ENCODE peak calls at places on chromosomes 12 and 14, in seven cellular contexts. H, X, N, U, T, K and B are unnamed samples.

GRCh38 chr12:64883264-64884163 is 59.1 kb downstream of the TBC1D30 start:
- DNase-seq in K (no peak), H (no peak), T (peak), X (no peak), N (no peak), U (no peak), B (no peak)

GRCh38 chr14:51490205-51490604 is 161.5 kb upstream of the FRMD6 start:
- DNase-seq in U (no peak), N (no peak), K (no peak), X (no peak), T (no peak), H (no peak), B (no peak)

GRCh38 chr12:94649349-94650142 is 811 bp downstream of the TMCC3 start:
- DNase-seq in H (no peak), U (peak), N (peak), X (peak), T (no peak), K (peak), B (peak)

GRCh38 chr12:43805857-43806736 is at the start of gene TWF1:
- DNase-seq in U (peak), X (peak), T (peak), K (peak), H (peak), N (peak), B (peak)

GRCh38 chr14:55123101-55123500 is 6.0 kb upstream of the LGALS3 start:
- DNase-seq in X (no peak), K (peak), H (peak), T (no peak), U (no peak), N (no peak), B (no peak)

GRCh38 chr14:53090853-53091252 is 62.3 kb downstream of the DDHD1 start:
- DNase-seq in K (no peak), X (no peak), U (no peak), N (no peak), H (no peak), T (no peak), B (no peak)

GRCh38 chr12:4268549-4269181 is 4.9 kb upstream of the CCND2 start:
- DNase-seq in K (no peak), X (no peak), U (no peak), H (no peak), T (no peak), N (no peak), B (no peak)

GRCh38 chr14:22390824-22391461 is 198.1 kb downstream of the DAD1 start:
- DNase-seq in U (peak), T (peak), H (no peak), X (peak), K (no peak), N (no peak), B (no peak)

GRCh38 chr14:98234208-98234607 is 1037.8 kb downstream of the BCL11B start:
- DNase-seq in U (no peak), H (no peak), T (no peak), N (no peak), X (no peak), K (no peak), B (no peak)

GRCh38 chr14:35897616-35898111 is 71.5 kb downstream of the BRMS1L start:
- DNase-seq in N (no peak), X (peak), H (no peak), T (peak), K (no peak), U (no peak), B (no peak)

GRCh38 chr12:1812650-1813302 is 7.6 kb upstream of the LRTM2 start:
- DNase-seq in N (no peak), U (peak), K (no peak), T (peak), H (no peak), X (no peak), B (no peak)

GRCh38 chr12:128026696-128027574 is 240.0 kb upstream of the TMEM132C start:
- DNase-seq in U (no peak), T (no peak), K (no peak), H (no peak), X (peak), N (no peak), B (no peak)

GRCh38 chr12:97308576-97309198 is 153.9 kb upstream of the RMST start:
- DNase-seq in K (no peak), U (no peak), H (no peak), N (no peak), T (peak), X (no peak), B (no peak)

GRCh38 chr12:132174703-132175490 is 30.6 kb downstream of the NOC4L start:
- DNase-seq in T (no peak), U (peak), X (no peak), N (no peak), H (no peak), K (no peak), B (no peak)

GRCh38 chr14:91252901-91253794 is 8.6 kb upstream of the GPR68 start:
- DNase-seq in X (peak), K (peak), N (peak), U (peak), H (no peak), T (no peak), B (no peak)

GRCh38 chr14:68820999-68821683 is 28.3 kb upstream of the ZFP36L1 start:
- DNase-seq in H (no peak), X (no peak), T (no peak), U (no peak), N (no peak), K (peak), B (no peak)

GRCh38 chr14:93301821-93302447 is 30.9 kb downstream of the BTBD7 start:
- DNase-seq in H (no peak), K (no peak), T (no peak), X (no peak), U (no peak), N (no peak), B (no peak)

DNA sequence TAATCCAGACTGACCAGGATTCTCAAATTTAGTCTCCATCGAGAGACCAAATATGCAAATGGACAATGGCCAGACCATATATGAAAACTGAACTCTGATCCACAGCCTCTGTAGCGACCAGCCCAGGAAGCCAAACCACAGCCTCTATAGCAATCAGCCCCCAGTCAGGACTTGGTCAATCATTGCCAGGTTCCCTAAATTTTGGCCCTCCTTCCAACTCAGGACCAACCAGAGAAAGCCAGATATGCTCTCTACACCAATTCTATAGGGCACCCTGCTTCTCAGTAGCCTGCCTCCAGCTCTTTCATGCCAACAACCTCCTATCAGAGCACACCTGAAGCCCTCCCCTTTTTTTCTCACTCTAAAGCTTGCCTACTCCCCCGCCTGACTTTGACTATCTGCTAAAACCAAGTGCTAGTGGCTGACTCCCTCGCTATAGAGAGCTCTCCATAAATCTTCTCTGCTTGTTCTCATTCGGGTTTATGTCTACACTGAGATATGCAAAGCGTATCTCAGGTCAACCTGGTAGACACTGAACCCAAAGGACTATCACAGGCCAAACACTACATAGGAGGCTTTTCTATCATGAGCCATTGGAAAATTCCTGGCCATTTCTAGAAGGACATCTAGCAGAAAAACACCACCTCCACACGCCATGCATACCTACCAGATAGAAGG is 110.5 kb upstream of the FUT8 start:
- DNase-seq in H (no peak), T (peak), U (peak), X (no peak), K (no peak), N (no peak), B (no peak)
- TF ChIP-seq EP300 in H (no peak), T (no peak), U (no peak), X (no peak), K (no peak), N (no peak), B (no peak)

GRCh38 chr14:101783260-101784016 is 21.9 kb downstream of the PPP2R5C start:
- DNase-seq in K (no peak), U (no peak), H (no peak), N (no peak), T (no peak), X (no peak), B (no peak)
- TF ChIP-seq POLR2AphosphoS5 in K (no peak), U (no peak), H (no peak), N (no peak), T (no peak), X (no peak), B (no peak)

GRCh38 chr14:64209428-64210165 is 84.6 kb downstream of the ESR2 start:
- DNase-seq in H (no peak), X (peak), T (no peak), N (no peak), U (no peak), K (no peak), B (peak)
- TF ChIP-seq EP300 in H (no peak), X (no peak), T (no peak), N (no peak), U (no peak), K (no peak), B (no peak)

GRCh38 chr14:95774265-95775160 is 60.6 kb upstream of the TCL1A start:
- DNase-seq in U (peak), T (peak), K (peak), H (no peak), X (peak), N (peak), B (no peak)

GRCh38 chr14:95765016-95765415 is 51.1 kb upstream of the TCL1A start:
- DNase-seq in N (no peak), H (no peak), K (no peak), U (no peak), X (no peak), T (no peak), B (no peak)

GRCh38 chr14:95769976-95770375 is 56.1 kb upstream of the TCL1A start:
- DNase-seq in T (no peak), H (no peak), X (no peak), U (no peak), N (no peak), K (no peak), B (no peak)

GRCh38 chr14:95770777-95771176 is 56.9 kb upstream of the TCL1A start:
- DNase-seq in X (no peak), U (no peak), N (no peak), T (no peak), H (no peak), K (no peak), B (no peak)
- TF ChIP-seq POLR2AphosphoS5 in X (no peak), U (no peak), N (no peak), T (no peak), H (no peak), K (no peak), B (no peak)

DNA sequence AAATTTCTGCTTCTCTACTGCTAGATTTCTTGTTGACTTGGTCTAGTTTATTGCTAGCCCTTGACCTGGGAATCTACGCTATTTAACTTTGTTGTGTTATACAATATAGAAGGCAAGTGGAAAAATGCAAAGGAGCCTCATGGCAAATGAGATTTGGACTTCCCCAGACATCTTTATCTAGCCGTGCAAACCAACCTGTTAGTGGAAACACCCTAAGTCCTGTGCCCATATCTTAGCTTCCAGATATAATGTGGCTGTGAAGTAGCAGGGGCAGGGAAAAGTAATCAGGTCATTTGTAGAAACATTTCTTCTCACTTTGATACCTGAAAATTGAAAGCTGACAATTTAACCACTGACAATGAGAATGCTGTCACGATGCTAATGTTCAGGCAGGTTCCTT is 90.7 kb upstream of the ATP2B1 start:
- DNase-seq in H (no peak), U (no peak), N (no peak), K (no peak), T (no peak), X (no peak), B (no peak)
- TF ChIP-seq EP300 in H (no peak), U (no peak), N (no peak), K (no peak), T (no peak), X (no peak), B (no peak)

DNA sequence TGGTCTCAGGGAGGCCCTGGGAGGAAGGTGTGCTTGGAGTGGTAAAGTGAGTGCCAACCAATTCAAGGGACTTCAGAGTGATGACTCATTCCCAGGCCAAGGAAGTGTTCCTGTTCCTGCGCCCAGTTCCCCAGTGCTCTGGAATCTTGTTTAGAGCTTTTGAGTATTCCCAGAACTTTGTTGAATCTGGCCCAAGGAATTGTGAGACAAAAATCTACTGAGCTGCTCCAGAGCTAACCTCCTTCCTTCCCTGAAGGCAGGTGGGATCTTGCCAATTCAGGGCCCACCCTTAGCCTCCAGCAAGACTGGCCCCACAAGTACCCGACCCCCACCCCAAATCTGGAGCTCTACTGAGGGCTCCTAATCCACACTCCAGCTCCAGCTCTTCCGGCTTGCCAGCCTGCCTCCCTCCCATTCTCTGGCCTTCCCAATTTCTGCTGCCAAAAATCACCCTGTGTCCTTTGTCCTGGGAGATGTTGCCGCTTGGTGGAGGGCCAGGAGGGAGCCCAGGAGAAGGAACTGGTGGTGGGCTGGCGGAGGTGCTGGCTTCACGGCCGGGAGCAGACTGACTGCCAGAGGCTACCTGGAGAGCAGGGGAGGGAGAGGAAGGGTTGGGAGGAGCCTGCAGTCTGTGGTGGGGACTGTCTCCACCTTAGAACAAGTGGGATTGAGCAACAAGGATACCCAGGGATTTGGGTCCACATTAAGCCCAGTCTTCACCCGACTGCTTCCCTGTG is 2.0 kb upstream of the ATN1 start:
- DNase-seq in X (peak), T (no peak), K (peak), U (peak), N (peak), H (no peak), B (peak)
- TF ChIP-seq POLR2AphosphoS5 in X (peak), T (no peak), K (peak), U (peak), N (peak), H (no peak), B (peak)

DNA sequence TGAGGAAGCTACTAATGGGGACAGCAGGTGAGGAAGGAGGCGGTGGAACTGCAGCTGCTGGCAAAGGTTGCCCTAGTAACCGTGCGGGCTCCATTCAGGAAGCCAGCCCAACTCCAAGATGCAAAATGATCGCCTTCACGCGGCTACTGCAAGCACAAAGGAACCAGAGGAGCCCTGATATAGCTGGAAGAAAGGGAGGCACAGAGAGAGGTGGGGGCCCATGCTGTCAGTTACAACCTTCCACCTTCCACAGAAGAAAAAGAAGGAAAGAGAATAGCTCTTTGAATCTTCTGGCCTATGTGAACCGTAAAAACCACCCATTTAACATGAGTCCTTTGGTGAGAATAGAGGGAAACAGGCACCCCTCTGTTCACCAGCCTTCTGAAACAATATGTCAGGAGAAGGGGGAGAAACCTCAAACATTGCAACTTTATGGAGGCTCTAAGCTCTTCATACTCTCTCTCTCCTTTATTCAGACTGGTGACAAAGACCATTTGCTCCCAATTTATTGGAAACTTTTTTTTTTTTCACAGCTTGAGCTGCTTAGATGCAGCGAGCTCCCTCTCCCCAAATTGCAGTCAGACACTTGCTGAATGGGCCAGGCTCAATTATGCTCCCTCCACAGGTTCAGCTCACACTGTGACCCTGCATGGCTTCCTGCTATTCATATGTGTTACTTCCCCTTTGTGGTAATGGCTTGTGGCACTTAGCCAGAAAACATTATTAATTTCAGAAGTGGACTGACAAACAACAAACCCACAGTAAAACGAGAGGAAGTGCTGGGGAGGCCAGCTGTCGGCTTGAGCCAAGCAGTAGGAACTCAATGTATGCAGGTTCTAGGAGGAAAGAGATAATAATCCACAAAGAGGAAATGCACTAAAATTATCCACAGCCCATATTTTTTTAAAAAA is 6.2 kb downstream of the DUSP6 start:
- DNase-seq in T (no peak), U (peak), K (peak), X (peak), N (peak), H (no peak), B (peak)
- TF ChIP-seq EP300 in T (no peak), U (no peak), K (no peak), X (no peak), N (no peak), H (no peak), B (no peak)